ENCODE peak calls at places on chromosomes 2 and 18, in six cellular contexts. G is brain pericyte; Y is ovary; V is Peyer's patch; L is ACHN; O is stimulated activated CD4-positive, alpha-beta T cell treated with anti-CD3 and anti-CD28 coated beads, Interleukin-1b, Interleukin-23, amount 100 ng/mL, for 4 hours. F is an unnamed sample.

GRCh38 chr2:230443540-230443939 is 27.5 kb downstream of the SP100 start:
- DNase-seq in O (no peak), G (no peak), Y (no peak), L (peak), V (no peak), F (no peak)

GRCh38 chr2:144519934-144520717 is at the start of gene ZEB2:
- DNase-seq in Y (peak), G (peak), V (peak), O (no peak), L (peak), F (no peak)

GRCh38 chr2:174627216-174627615 is 29.6 kb upstream of the WIPF1 start:
- DNase-seq in L (no peak), Y (no peak), G (no peak), O (no peak), V (no peak), F (no peak)

GRCh38 chr18:13610517-13610916 is 115.8 kb downstream of the FAM210A start:
- DNase-seq in Y (no peak), V (no peak), L (no peak), G (no peak), O (no peak), F (no peak)

GRCh38 chr18:45730832-45731545 is 7.0 kb downstream of the SLC14A1 start:
- DNase-seq in L (peak), V (no peak), G (peak), O (no peak), Y (no peak), F (no peak)

GRCh38 chr2:40625849-40626248 is 174.0 kb upstream of the SLC8A1 start:
- DNase-seq in L (peak), O (no peak), G (no peak), Y (no peak), V (no peak), F (no peak)

GRCh38 chr2:162071016-162071415 is 3.0 kb downstream of the DPP4 start:
- DNase-seq in O (no peak), Y (no peak), V (no peak), L (no peak), G (no peak), F (no peak)

GRCh38 chr2:199230091-199230490 is 227.6 kb downstream of the SATB2 start:
- DNase-seq in O (no peak), L (no peak), Y (no peak), V (no peak), G (no peak), F (no peak)

GRCh38 chr2:19900536-19901200 is 1.1 kb downstream of the TTC32 start:
- DNase-seq in O (peak), G (no peak), Y (no peak), L (peak), V (no peak), F (no peak)

GRCh38 chr2:118721817-118722551 is 125.5 kb downstream of the EN1 start:
- DNase-seq in Y (no peak), O (no peak), V (no peak), L (no peak), G (no peak), F (no peak)

GRCh38 chr2:45578056-45578843 is 32.8 kb downstream of the SRBD1 start:
- DNase-seq in V (peak), G (no peak), L (peak), O (no peak), Y (no peak), F (no peak)

GRCh38 chr2:201237486-201238241 is 22.7 kb upstream of the CASP8 start:
- DNase-seq in V (no peak), G (no peak), O (no peak), L (no peak), Y (no peak), F (no peak)

GRCh38 chr2:206799083-206799482 is 33.7 kb downstream of the FASTKD2 start:
- DNase-seq in L (no peak), Y (no peak), O (no peak), V (no peak), G (no peak), F (no peak)